ENCODE peak calls at places on chromosomes 13 and 19, in seven cellular contexts. One of them, this sample, is unnamed.

GRCh38 chr19:50830266-50831025 is 2.9 kb downstream of the KLK15 start:
- DNase-seq in astrocyte of the spinal cord: no peak
- DNase-seq in H9: no peak
- DNase-seq in cardiac fibroblast: no peak
- DNase-seq in progenitor cell of endocrine pancreas: no peak
- DNase-seq in kidney tubule cell: peak; percentile 13
- DNase-seq in substantia nigra: no peak
- DNase-seq in this sample: no peak

GRCh38 chr19:46351241-46352041 is 4.6 kb downstream of the PPP5C start:
- DNase-seq in astrocyte of the spinal cord: peak; percentile 43
- DNase-seq in H9: no peak
- DNase-seq in cardiac fibroblast: peak; percentile 78
- DNase-seq in progenitor cell of endocrine pancreas: no peak
- DNase-seq in kidney tubule cell: peak; percentile 84
- DNase-seq in substantia nigra: no peak
- DNase-seq in this sample: no peak

GRCh38 chr19:1566392-1567115 is 1.6 kb downstream of the MEX3D start:
- DNase-seq in astrocyte of the spinal cord: peak; percentile 88
- DNase-seq in H9: peak; percentile 90
- DNase-seq in cardiac fibroblast: peak; percentile 84
- DNase-seq in progenitor cell of endocrine pancreas: peak; percentile 59
- DNase-seq in kidney tubule cell: peak; percentile 85
- DNase-seq in substantia nigra: peak; percentile 63
- DNase-seq in this sample: peak; percentile 75

GRCh38 chr19:47699360-47699917 is 13.8 kb upstream of the EHD2 start:
- DNase-seq in astrocyte of the spinal cord: no peak
- DNase-seq in H9: peak; percentile 82
- DNase-seq in cardiac fibroblast: no peak
- DNase-seq in progenitor cell of endocrine pancreas: peak; percentile 59
- DNase-seq in kidney tubule cell: peak; percentile 49
- DNase-seq in substantia nigra: no peak
- DNase-seq in this sample: no peak

GRCh38 chr19:5963855-5964254 is 14.1 kb downstream of the RANBP3 start:
- DNase-seq in astrocyte of the spinal cord: no peak
- DNase-seq in H9: no peak
- DNase-seq in cardiac fibroblast: no peak
- DNase-seq in progenitor cell of endocrine pancreas: no peak
- DNase-seq in kidney tubule cell: no peak
- DNase-seq in substantia nigra: no peak
- DNase-seq in this sample: no peak

GRCh38 chr19:4052114-4052992 is 14.3 kb downstream of the ZBTB7A start:
- DNase-seq in astrocyte of the spinal cord: no peak
- DNase-seq in H9: no peak
- DNase-seq in cardiac fibroblast: peak; percentile 68
- DNase-seq in progenitor cell of endocrine pancreas: no peak
- DNase-seq in kidney tubule cell: peak; percentile 65
- DNase-seq in substantia nigra: no peak
- DNase-seq in this sample: peak; percentile 27

GRCh38 chr13:67139551-67139950 is 90.6 kb downstream of the PCDH9 start:
- DNase-seq in astrocyte of the spinal cord: no peak
- DNase-seq in H9: no peak
- DNase-seq in cardiac fibroblast: no peak
- DNase-seq in progenitor cell of endocrine pancreas: no peak
- DNase-seq in kidney tubule cell: peak; percentile 9
- DNase-seq in substantia nigra: no peak
- DNase-seq in this sample: no peak

GRCh38 chr19:858868-859843 is at the start of gene CFD:
- DNase-seq in astrocyte of the spinal cord: no peak
- DNase-seq in H9: no peak
- DNase-seq in cardiac fibroblast: no peak
- DNase-seq in progenitor cell of endocrine pancreas: no peak
- DNase-seq in kidney tubule cell: no peak
- DNase-seq in substantia nigra: no peak
- DNase-seq in this sample: no peak

GRCh38 chr13:110376120-110376519 is 69.0 kb downstream of the COL4A2 start:
- DNase-seq in astrocyte of the spinal cord: no peak
- DNase-seq in H9: no peak
- DNase-seq in cardiac fibroblast: no peak
- DNase-seq in progenitor cell of endocrine pancreas: no peak
- DNase-seq in kidney tubule cell: no peak
- DNase-seq in substantia nigra: no peak
- DNase-seq in this sample: no peak

GRCh38 chr13:97502192-97502591 is 68.2 kb downstream of the RAP2A start:
- DNase-seq in astrocyte of the spinal cord: no peak
- DNase-seq in H9: no peak
- DNase-seq in cardiac fibroblast: no peak
- DNase-seq in progenitor cell of endocrine pancreas: no peak
- DNase-seq in kidney tubule cell: no peak
- DNase-seq in substantia nigra: no peak
- DNase-seq in this sample: no peak

GRCh38 chr19:28465317-28466086 is 747.4 kb downstream of the UQCRFS1 start:
- DNase-seq in astrocyte of the spinal cord: peak; percentile 10
- DNase-seq in H9: no peak
- DNase-seq in cardiac fibroblast: peak; percentile 72
- DNase-seq in progenitor cell of endocrine pancreas: no peak
- DNase-seq in kidney tubule cell: peak; percentile 81
- DNase-seq in substantia nigra: no peak
- DNase-seq in this sample: no peak

GRCh38 chr13:40315416-40316064 is 350.9 kb downstream of the FOXO1 start:
- DNase-seq in astrocyte of the spinal cord: no peak
- DNase-seq in H9: no peak
- DNase-seq in cardiac fibroblast: peak; percentile 65
- DNase-seq in progenitor cell of endocrine pancreas: no peak
- DNase-seq in kidney tubule cell: peak; percentile 67
- DNase-seq in substantia nigra: no peak
- DNase-seq in this sample: no peak

GRCh38 chr13:26658491-26658890 is 101.0 kb downstream of the WASF3 start:
- DNase-seq in astrocyte of the spinal cord: no peak
- DNase-seq in H9: no peak
- DNase-seq in cardiac fibroblast: no peak
- DNase-seq in progenitor cell of endocrine pancreas: no peak
- DNase-seq in kidney tubule cell: no peak
- DNase-seq in substantia nigra: no peak
- DNase-seq in this sample: no peak

GRCh38 chr19:18519962-18520847 is 1.7 kb downstream of the ELL start:
- DNase-seq in astrocyte of the spinal cord: peak; percentile 75
- DNase-seq in H9: peak; percentile 80
- DNase-seq in cardiac fibroblast: peak; percentile 84
- DNase-seq in progenitor cell of endocrine pancreas: peak; percentile 35
- DNase-seq in kidney tubule cell: peak; percentile 97
- DNase-seq in substantia nigra: no peak
- DNase-seq in this sample: peak; percentile 67

GRCh38 chr13:21175656-21176194 is 627 bp downstream of the SKA3 start:
- DNase-seq in astrocyte of the spinal cord: peak; percentile 57
- DNase-seq in H9: no peak
- DNase-seq in cardiac fibroblast: peak; percentile 59
- DNase-seq in progenitor cell of endocrine pancreas: no peak
- DNase-seq in kidney tubule cell: no peak
- DNase-seq in substantia nigra: no peak
- DNase-seq in this sample: no peak

GRCh38 chr19:49638360-49638759 is 1.6 kb downstream of the RRAS start:
- DNase-seq in astrocyte of the spinal cord: no peak
- DNase-seq in H9: no peak
- DNase-seq in cardiac fibroblast: peak; percentile 53
- DNase-seq in progenitor cell of endocrine pancreas: no peak
- DNase-seq in kidney tubule cell: no peak
- DNase-seq in substantia nigra: no peak
- DNase-seq in this sample: no peak

GRCh38 chr19:41904118-41904870 is 21.3 kb downstream of the ARHGEF1 start:
- DNase-seq in astrocyte of the spinal cord: no peak
- DNase-seq in H9: no peak
- DNase-seq in cardiac fibroblast: no peak
- DNase-seq in progenitor cell of endocrine pancreas: peak; percentile 45
- DNase-seq in kidney tubule cell: peak; percentile 26
- DNase-seq in substantia nigra: no peak
- DNase-seq in this sample: no peak

GRCh38 chr13:43963726-43964125 is 84.0 kb downstream of the LACC1 start:
- DNase-seq in astrocyte of the spinal cord: no peak
- DNase-seq in H9: peak; percentile 40
- DNase-seq in cardiac fibroblast: no peak
- DNase-seq in progenitor cell of endocrine pancreas: no peak
- DNase-seq in kidney tubule cell: no peak
- DNase-seq in substantia nigra: no peak
- DNase-seq in this sample: no peak

GRCh38 chr19:51093510-51094345 is 11.0 kb upstream of the KLK14 start:
- DNase-seq in astrocyte of the spinal cord: no peak
- DNase-seq in H9: no peak
- DNase-seq in cardiac fibroblast: peak; percentile 22
- DNase-seq in progenitor cell of endocrine pancreas: no peak
- DNase-seq in kidney tubule cell: peak; percentile 26
- DNase-seq in substantia nigra: no peak
- DNase-seq in this sample: no peak

GRCh38 chr13:99136427-99136954 is 64.2 kb upstream of the UBAC2 start:
- DNase-seq in astrocyte of the spinal cord: no peak
- DNase-seq in H9: no peak
- DNase-seq in cardiac fibroblast: no peak
- DNase-seq in progenitor cell of endocrine pancreas: no peak
- DNase-seq in kidney tubule cell: no peak
- DNase-seq in substantia nigra: no peak
- DNase-seq in this sample: no peak

GRCh38 chr13:110326263-110326904 is 19.3 kb downstream of the COL4A2 start:
- DNase-seq in astrocyte of the spinal cord: no peak
- DNase-seq in H9: no peak
- DNase-seq in cardiac fibroblast: no peak
- DNase-seq in progenitor cell of endocrine pancreas: no peak
- DNase-seq in kidney tubule cell: peak; percentile 72
- DNase-seq in substantia nigra: no peak
- DNase-seq in this sample: no peak

GRCh38 chr13:40485611-40486517 is 180.6 kb downstream of the FOXO1 start:
- DNase-seq in astrocyte of the spinal cord: no peak
- DNase-seq in H9: no peak
- DNase-seq in cardiac fibroblast: no peak
- DNase-seq in progenitor cell of endocrine pancreas: no peak
- DNase-seq in kidney tubule cell: no peak
- DNase-seq in substantia nigra: no peak
- DNase-seq in this sample: no peak

GRCh38 chr19:15244106-15244803 is 12.0 kb upstream of the EPHX3 start:
- DNase-seq in astrocyte of the spinal cord: no peak
- DNase-seq in H9: no peak
- DNase-seq in cardiac fibroblast: no peak
- DNase-seq in progenitor cell of endocrine pancreas: no peak
- DNase-seq in kidney tubule cell: no peak
- DNase-seq in substantia nigra: no peak
- DNase-seq in this sample: no peak

GRCh38 chr13:20369886-20370361 is 137.8 kb upstream of the GJB6 start:
- DNase-seq in astrocyte of the spinal cord: no peak
- DNase-seq in H9: no peak
- DNase-seq in cardiac fibroblast: no peak
- DNase-seq in progenitor cell of endocrine pancreas: no peak
- DNase-seq in kidney tubule cell: peak; percentile 78
- DNase-seq in substantia nigra: no peak
- DNase-seq in this sample: no peak

GRCh38 chr19:38848299-38849146 is 1.3 kb downstream of the HNRNPL start:
- DNase-seq in astrocyte of the spinal cord: no peak
- DNase-seq in H9: no peak
- DNase-seq in cardiac fibroblast: no peak
- DNase-seq in progenitor cell of endocrine pancreas: no peak
- DNase-seq in kidney tubule cell: peak; percentile 51
- DNase-seq in substantia nigra: no peak
- DNase-seq in this sample: no peak

GRCh38 chr19:30862876-30863275 is 486.4 kb downstream of the TSHZ3 start:
- DNase-seq in astrocyte of the spinal cord: no peak
- DNase-seq in H9: peak; percentile 8
- DNase-seq in cardiac fibroblast: no peak
- DNase-seq in progenitor cell of endocrine pancreas: no peak
- DNase-seq in kidney tubule cell: no peak
- DNase-seq in substantia nigra: no peak
- DNase-seq in this sample: no peak

GRCh38 chr19:48881741-48882657 is 9.8 kb downstream of the PPP1R15A start:
- DNase-seq in astrocyte of the spinal cord: no peak
- DNase-seq in H9: peak; percentile 85
- DNase-seq in cardiac fibroblast: no peak
- DNase-seq in progenitor cell of endocrine pancreas: no peak
- DNase-seq in kidney tubule cell: no peak
- DNase-seq in substantia nigra: no peak
- DNase-seq in this sample: no peak

GRCh38 chr13:110944121-110944967 is 29.5 kb upstream of the ANKRD10 start:
- DNase-seq in astrocyte of the spinal cord: peak; percentile 59
- DNase-seq in H9: peak; percentile 57
- DNase-seq in cardiac fibroblast: peak; percentile 70
- DNase-seq in progenitor cell of endocrine pancreas: no peak
- DNase-seq in kidney tubule cell: peak; percentile 59
- DNase-seq in substantia nigra: no peak
- DNase-seq in this sample: no peak

GRCh38 chr19:34436716-34437115 is 8.5 kb downstream of the UBA2 start:
- DNase-seq in astrocyte of the spinal cord: peak; percentile 12
- DNase-seq in H9: no peak
- DNase-seq in cardiac fibroblast: peak; percentile 63
- DNase-seq in progenitor cell of endocrine pancreas: no peak
- DNase-seq in kidney tubule cell: no peak
- DNase-seq in substantia nigra: no peak
- DNase-seq in this sample: no peak

GRCh38 chr13:30851697-30852096 is 54.4 kb upstream of the MEDAG start:
- DNase-seq in astrocyte of the spinal cord: no peak
- DNase-seq in H9: no peak
- DNase-seq in cardiac fibroblast: no peak
- DNase-seq in progenitor cell of endocrine pancreas: no peak
- DNase-seq in kidney tubule cell: no peak
- DNase-seq in substantia nigra: no peak
- DNase-seq in this sample: no peak

GRCh38 chr19:50669319-50670101 is 20.3 kb downstream of the C19orf81 start:
- DNase-seq in astrocyte of the spinal cord: peak; percentile 6
- DNase-seq in H9: no peak
- DNase-seq in cardiac fibroblast: peak; percentile 35
- DNase-seq in progenitor cell of endocrine pancreas: no peak
- DNase-seq in kidney tubule cell: peak; percentile 33
- DNase-seq in substantia nigra: no peak
- DNase-seq in this sample: peak; percentile 7

GRCh38 chr19:35856546-35857149 is at the start of gene KIRREL2:
- DNase-seq in astrocyte of the spinal cord: no peak
- DNase-seq in H9: peak; percentile 69
- DNase-seq in cardiac fibroblast: no peak
- DNase-seq in progenitor cell of endocrine pancreas: peak; percentile 58
- DNase-seq in kidney tubule cell: no peak
- DNase-seq in substantia nigra: no peak
- DNase-seq in this sample: no peak

GRCh38 chr19:54299126-54299498 is 13.9 kb downstream of the LILRA5 start:
- DNase-seq in astrocyte of the spinal cord: no peak
- DNase-seq in H9: no peak
- DNase-seq in cardiac fibroblast: no peak
- DNase-seq in progenitor cell of endocrine pancreas: no peak
- DNase-seq in kidney tubule cell: no peak
- DNase-seq in substantia nigra: no peak
- DNase-seq in this sample: no peak

GRCh38 chr19:58054792-58055482 is 4.1 kb upstream of the ZNF135 start:
- DNase-seq in astrocyte of the spinal cord: no peak
- DNase-seq in H9: peak; percentile 74
- DNase-seq in cardiac fibroblast: peak; percentile 29
- DNase-seq in progenitor cell of endocrine pancreas: no peak
- DNase-seq in kidney tubule cell: peak; percentile 1
- DNase-seq in substantia nigra: no peak
- DNase-seq in this sample: peak; percentile 35

GRCh38 chr19:16797876-16798275 is 31.3 kb upstream of the SIN3B start:
- DNase-seq in astrocyte of the spinal cord: no peak
- DNase-seq in H9: no peak
- DNase-seq in cardiac fibroblast: no peak
- DNase-seq in progenitor cell of endocrine pancreas: no peak
- DNase-seq in kidney tubule cell: no peak
- DNase-seq in substantia nigra: no peak
- DNase-seq in this sample: peak; percentile 8

GRCh38 chr19:33513424-33513823 is 8.2 kb downstream of the PEPD start:
- DNase-seq in astrocyte of the spinal cord: no peak
- DNase-seq in H9: no peak
- DNase-seq in cardiac fibroblast: no peak
- DNase-seq in progenitor cell of endocrine pancreas: no peak
- DNase-seq in kidney tubule cell: no peak
- DNase-seq in substantia nigra: no peak
- DNase-seq in this sample: no peak